ENCODE peak calls at places on chromosomes 13 and 19, in five cellular contexts. One of them, this sample, is unnamed.

GRCh38 chr13:38804536-38804935 is 117.7 kb downstream of the FREM2 start:
- DNase-seq in endothelial cell: no peak
- DNase-seq in hepatocyte: no peak
- DNase-seq in progenitor cell of endocrine pancreas: no peak
- DNase-seq in prostate gland: no peak
- DNase-seq in this sample: no peak

GRCh38 chr13:48562296-48563066 is 29.6 kb upstream of the RCBTB2 start:
- DNase-seq in endothelial cell: no peak
- DNase-seq in hepatocyte: no peak
- DNase-seq in progenitor cell of endocrine pancreas: no peak
- DNase-seq in prostate gland: no peak
- DNase-seq in this sample: no peak

GRCh38 chr19:58007285-58007684 is 4.7 kb upstream of the ZNF606 start:
- DNase-seq in endothelial cell: no peak
- DNase-seq in hepatocyte: no peak
- DNase-seq in progenitor cell of endocrine pancreas: no peak
- DNase-seq in prostate gland: no peak
- DNase-seq in this sample: no peak

GRCh38 chr13:24630121-24630520 is 50.1 kb upstream of the ATP12A start:
- DNase-seq in endothelial cell: no peak
- DNase-seq in hepatocyte: no peak
- DNase-seq in progenitor cell of endocrine pancreas: no peak
- DNase-seq in prostate gland: no peak
- DNase-seq in this sample: no peak

GRCh38 chr13:78047151-78047550 is 128.5 kb upstream of the EDNRB start:
- DNase-seq in endothelial cell: no peak
- DNase-seq in hepatocyte: no peak
- DNase-seq in progenitor cell of endocrine pancreas: no peak
- DNase-seq in prostate gland: no peak
- DNase-seq in this sample: no peak

GRCh38 chr19:51809787-51810186 is 14.8 kb downstream of the FPR3 start:
- DNase-seq in endothelial cell: no peak
- DNase-seq in hepatocyte: no peak
- DNase-seq in progenitor cell of endocrine pancreas: no peak
- DNase-seq in prostate gland: no peak
- DNase-seq in this sample: no peak

GRCh38 chr19:49011194-49011593 is 5.7 kb downstream of the LHB start:
- DNase-seq in endothelial cell: no peak
- DNase-seq in hepatocyte: no peak
- DNase-seq in progenitor cell of endocrine pancreas: no peak
- DNase-seq in prostate gland: no peak
- DNase-seq in this sample: no peak

GRCh38 chr19:3669134-3669436 is 31.2 kb downstream of the PIP5K1C start:
- DNase-seq in endothelial cell: no peak
- DNase-seq in hepatocyte: no peak
- DNase-seq in progenitor cell of endocrine pancreas: no peak
- DNase-seq in prostate gland: no peak
- DNase-seq in this sample: no peak

GRCh38 chr19:10929402-10929794 is 787 bp downstream of the TIMM29 start:
- DNase-seq in endothelial cell: no peak
- DNase-seq in hepatocyte: peak
- DNase-seq in progenitor cell of endocrine pancreas: no peak
- DNase-seq in prostate gland: no peak
- DNase-seq in this sample: no peak

GRCh38 chr13:41780736-41781708 is 179.9 kb downstream of the VWA8 start:
- DNase-seq in endothelial cell: no peak
- DNase-seq in hepatocyte: no peak
- DNase-seq in progenitor cell of endocrine pancreas: no peak
- DNase-seq in prostate gland: no peak
- DNase-seq in this sample: no peak

GRCh38 chr19:47613165-47614146 is 4.5 kb downstream of the BICRA start:
- DNase-seq in endothelial cell: peak
- DNase-seq in hepatocyte: peak
- DNase-seq in progenitor cell of endocrine pancreas: no peak
- DNase-seq in prostate gland: no peak
- DNase-seq in this sample: peak

GRCh38 chr13:86201477-86201876 is 402.3 kb upstream of the SLITRK6 start:
- DNase-seq in endothelial cell: no peak
- DNase-seq in hepatocyte: no peak
- DNase-seq in progenitor cell of endocrine pancreas: no peak
- DNase-seq in prostate gland: no peak
- DNase-seq in this sample: no peak

GRCh38 chr13:75787249-75787940 is 151.3 kb downstream of the LMO7 start:
- DNase-seq in endothelial cell: no peak
- DNase-seq in hepatocyte: no peak
- DNase-seq in progenitor cell of endocrine pancreas: no peak
- DNase-seq in prostate gland: no peak
- DNase-seq in this sample: no peak

GRCh38 chr13:43036386-43037220 is 13.2 kb downstream of the DNAJC15 start:
- DNase-seq in endothelial cell: no peak
- DNase-seq in hepatocyte: no peak
- DNase-seq in progenitor cell of endocrine pancreas: no peak
- DNase-seq in prostate gland: no peak
- DNase-seq in this sample: no peak

GRCh38 chr19:39765091-39766076 is 13.3 kb upstream of the LEUTX start:
- DNase-seq in endothelial cell: peak
- DNase-seq in hepatocyte: peak
- DNase-seq in progenitor cell of endocrine pancreas: peak
- DNase-seq in prostate gland: no peak
- DNase-seq in this sample: peak

GRCh38 chr13:23637813-23638212 is 67.6 kb downstream of the TNFRSF19 start:
- DNase-seq in endothelial cell: no peak
- DNase-seq in hepatocyte: no peak
- DNase-seq in progenitor cell of endocrine pancreas: no peak
- DNase-seq in prostate gland: no peak
- DNase-seq in this sample: no peak

GRCh38 chr19:45553464-45553863 is 31.1 kb downstream of the OPA3 start:
- DNase-seq in endothelial cell: peak
- DNase-seq in hepatocyte: peak
- DNase-seq in progenitor cell of endocrine pancreas: peak
- DNase-seq in prostate gland: peak
- DNase-seq in this sample: peak

GRCh38 chr19:35140898-35141626 is 2.0 kb upstream of the FXYD7 start:
- DNase-seq in endothelial cell: peak
- DNase-seq in hepatocyte: peak
- DNase-seq in progenitor cell of endocrine pancreas: peak
- DNase-seq in prostate gland: peak
- DNase-seq in this sample: peak

GRCh38 chr19:18674616-18675015 is 8.9 kb upstream of the CRTC1 start:
- DNase-seq in endothelial cell: no peak
- DNase-seq in hepatocyte: no peak
- DNase-seq in progenitor cell of endocrine pancreas: no peak
- DNase-seq in prostate gland: no peak
- DNase-seq in this sample: no peak

GRCh38 chr19:7168941-7169340 is 99.4 kb downstream of the ZNF557 start:
- DNase-seq in endothelial cell: no peak
- DNase-seq in hepatocyte: no peak
- DNase-seq in progenitor cell of endocrine pancreas: no peak
- DNase-seq in prostate gland: no peak
- DNase-seq in this sample: no peak

GRCh38 chr13:105990256-105990958 is 545.1 kb downstream of the EFNB2 start:
- DNase-seq in endothelial cell: no peak
- DNase-seq in hepatocyte: no peak
- DNase-seq in progenitor cell of endocrine pancreas: no peak
- DNase-seq in prostate gland: no peak
- DNase-seq in this sample: no peak

GRCh38 chr13:24274452-24274971 is 34.9 kb upstream of the C1QTNF9 start:
- DNase-seq in endothelial cell: no peak
- DNase-seq in hepatocyte: no peak
- DNase-seq in progenitor cell of endocrine pancreas: no peak
- DNase-seq in prostate gland: no peak
- DNase-seq in this sample: no peak

GRCh38 chr19:50723069-50723468 is at the start of gene CLEC11A:
- DNase-seq in endothelial cell: no peak
- DNase-seq in hepatocyte: peak
- DNase-seq in progenitor cell of endocrine pancreas: no peak
- DNase-seq in prostate gland: no peak
- DNase-seq in this sample: peak

GRCh38 chr19:39320948-39321831 is 527 bp upstream of the LRFN1 start:
- DNase-seq in endothelial cell: no peak
- DNase-seq in hepatocyte: no peak
- DNase-seq in progenitor cell of endocrine pancreas: no peak
- DNase-seq in prostate gland: no peak
- DNase-seq in this sample: peak

GRCh38 chr13:96093296-96094006 is 3.5 kb downstream of the HS6ST3 start:
- DNase-seq in endothelial cell: no peak
- DNase-seq in hepatocyte: no peak
- DNase-seq in progenitor cell of endocrine pancreas: no peak
- DNase-seq in prostate gland: no peak
- DNase-seq in this sample: no peak

GRCh38 chr13:91813255-91813654 is 414.8 kb downstream of the GPC5 start:
- DNase-seq in endothelial cell: no peak
- DNase-seq in hepatocyte: peak
- DNase-seq in progenitor cell of endocrine pancreas: no peak
- DNase-seq in prostate gland: no peak
- DNase-seq in this sample: no peak

GRCh38 chr13:91817250-91817649 is 418.8 kb downstream of the GPC5 start:
- DNase-seq in endothelial cell: no peak
- DNase-seq in hepatocyte: peak
- DNase-seq in progenitor cell of endocrine pancreas: no peak
- DNase-seq in prostate gland: no peak
- DNase-seq in this sample: no peak
- TF ChIP-seq CTCF in endothelial cell: no peak
- TF ChIP-seq CTCF in hepatocyte: peak
- TF ChIP-seq CTCF in progenitor cell of endocrine pancreas: no peak
- TF ChIP-seq CTCF in prostate gland: no peak
- TF ChIP-seq CTCF in this sample: no peak

DNA sequence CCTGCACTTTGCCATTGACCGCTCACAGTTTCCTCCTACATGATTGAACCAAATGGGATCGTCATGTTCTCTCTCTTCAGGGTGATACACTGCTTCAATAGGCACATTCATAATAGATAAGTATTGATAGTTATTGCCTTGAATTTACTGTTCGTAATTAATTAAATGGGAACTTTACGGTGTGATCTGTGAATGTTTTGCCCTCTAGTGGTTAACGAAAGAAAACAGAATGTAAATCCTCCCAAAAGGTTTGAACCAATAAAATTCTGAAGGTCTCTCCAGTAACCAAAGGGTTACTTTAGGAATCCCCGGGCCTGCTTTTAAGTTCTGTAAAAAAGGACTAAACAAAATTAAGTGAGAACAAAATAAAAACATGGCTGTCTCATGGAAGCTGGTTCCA is 389.3 kb downstream of the DACH1 start:
- DNase-seq in endothelial cell: no peak
- DNase-seq in hepatocyte: no peak
- DNase-seq in progenitor cell of endocrine pancreas: no peak
- DNase-seq in prostate gland: no peak
- DNase-seq in this sample: no peak
- TF ChIP-seq CTCF in endothelial cell: peak
- TF ChIP-seq CTCF in hepatocyte: peak
- TF ChIP-seq CTCF in progenitor cell of endocrine pancreas: peak
- TF ChIP-seq CTCF in prostate gland: no peak
- TF ChIP-seq CTCF in this sample: peak

GRCh38 chr13:109703250-109703649 is 83.1 kb downstream of the IRS2 start:
- DNase-seq in endothelial cell: no peak
- DNase-seq in hepatocyte: no peak
- DNase-seq in progenitor cell of endocrine pancreas: no peak
- DNase-seq in prostate gland: no peak
- DNase-seq in this sample: no peak

GRCh38 chr13:109700176-109700575 is 86.2 kb downstream of the IRS2 start:
- DNase-seq in endothelial cell: peak
- DNase-seq in hepatocyte: peak
- DNase-seq in progenitor cell of endocrine pancreas: no peak
- DNase-seq in prostate gland: no peak
- DNase-seq in this sample: peak

GRCh38 chr13:109698779-109699178 is 87.6 kb downstream of the IRS2 start:
- DNase-seq in endothelial cell: no peak
- DNase-seq in hepatocyte: no peak
- DNase-seq in progenitor cell of endocrine pancreas: no peak
- DNase-seq in prostate gland: no peak
- DNase-seq in this sample: no peak

GRCh38 chr13:109697936-109698335 is 88.4 kb downstream of the IRS2 start:
- DNase-seq in endothelial cell: no peak
- DNase-seq in hepatocyte: no peak
- DNase-seq in progenitor cell of endocrine pancreas: no peak
- DNase-seq in prostate gland: no peak
- DNase-seq in this sample: no peak

DNA sequence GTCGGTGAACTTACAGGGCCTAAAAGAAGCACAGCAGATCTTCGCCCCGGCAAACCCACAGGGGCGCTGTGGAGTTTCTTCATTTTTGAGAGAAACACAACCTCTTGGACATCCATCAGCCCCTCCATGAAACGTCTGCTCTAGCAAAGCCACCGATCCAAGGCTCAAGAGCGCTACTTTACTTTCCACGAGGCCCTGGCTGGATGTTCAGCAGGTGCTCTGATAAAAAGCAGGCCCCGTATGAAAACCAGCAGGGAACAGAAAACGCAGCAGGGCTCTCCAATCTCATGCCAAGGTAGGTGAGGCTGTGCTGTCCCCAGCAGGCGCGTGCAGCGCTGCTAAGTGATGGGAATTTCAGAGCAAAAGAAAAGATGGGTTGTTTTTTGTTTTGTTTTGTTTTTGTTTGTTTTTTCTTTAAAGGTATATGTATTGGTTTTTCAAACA is 86.7 kb downstream of the IRS2 start:
- DNase-seq in endothelial cell: peak
- DNase-seq in hepatocyte: no peak
- DNase-seq in progenitor cell of endocrine pancreas: no peak
- DNase-seq in prostate gland: no peak
- DNase-seq in this sample: no peak
- TF ChIP-seq CTCF in endothelial cell: no peak
- TF ChIP-seq CTCF in hepatocyte: no peak
- TF ChIP-seq CTCF in progenitor cell of endocrine pancreas: peak
- TF ChIP-seq CTCF in prostate gland: no peak
- TF ChIP-seq CTCF in this sample: no peak

DNA sequence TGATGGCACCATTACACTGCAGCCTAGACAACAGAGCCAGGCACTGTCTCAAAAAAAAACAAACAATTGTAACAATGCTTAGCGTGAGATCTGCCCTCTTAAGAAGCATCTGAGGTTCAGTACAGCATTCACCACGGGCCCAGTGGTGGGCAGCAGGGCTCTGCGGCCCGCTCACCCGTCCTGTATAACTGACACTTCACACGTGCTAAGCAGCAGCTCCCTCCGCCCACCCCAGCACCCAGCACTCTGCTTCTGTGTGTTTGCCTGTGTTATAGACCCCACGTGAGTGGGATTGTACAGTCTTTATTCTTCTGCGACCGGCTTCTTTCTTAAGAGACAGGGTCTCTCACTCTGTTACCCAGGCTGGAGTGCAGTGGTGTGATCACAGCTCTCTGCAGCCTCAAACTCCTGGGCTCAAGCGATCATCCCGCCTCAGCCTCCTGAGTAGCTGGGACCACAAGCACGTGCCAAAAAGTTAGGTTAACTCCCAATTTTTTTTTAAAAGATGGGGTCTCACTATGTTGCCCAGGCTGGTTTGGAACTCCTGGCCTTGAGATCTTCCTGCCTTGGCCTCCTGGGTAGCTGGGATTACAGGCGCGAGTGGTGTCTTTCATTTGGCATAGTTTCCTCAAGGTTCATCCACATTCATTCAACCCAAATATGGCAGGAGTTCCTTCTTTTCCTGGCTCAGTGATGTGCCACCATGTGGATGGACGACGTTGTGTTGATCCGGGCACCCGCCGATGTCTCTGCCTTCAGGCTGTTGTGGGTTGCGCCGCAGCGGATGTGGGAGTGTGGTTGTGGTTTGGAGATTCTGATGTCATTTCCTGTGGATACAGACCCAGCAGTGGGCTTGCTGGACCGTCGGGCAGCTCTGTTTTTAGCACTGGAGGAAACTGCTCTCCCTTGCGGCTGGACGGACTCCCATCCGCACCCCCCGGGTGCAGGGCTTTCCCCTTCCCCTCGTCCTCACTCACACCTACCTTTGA is 170.0 kb downstream of the KDM4B start:
- DNase-seq in endothelial cell: no peak
- DNase-seq in hepatocyte: no peak
- DNase-seq in progenitor cell of endocrine pancreas: no peak
- DNase-seq in prostate gland: no peak
- DNase-seq in this sample: no peak
- TF ChIP-seq CTCF in endothelial cell: no peak
- TF ChIP-seq CTCF in hepatocyte: no peak
- TF ChIP-seq CTCF in progenitor cell of endocrine pancreas: no peak
- TF ChIP-seq CTCF in prostate gland: no peak
- TF ChIP-seq CTCF in this sample: no peak